ENCODE peak calls at places on chromosome 9, in six cellular contexts. N is GM12878, Q is A549, B is HepG2, J is endothelial cell of umbilical vein, R is K562. W is an unnamed sample.

GRCh38 chr9:104374711-104375110 is 129.4 kb upstream of the OR13F1 start:
- DNase-seq in N (no peak), Q (no peak), B (no peak), J (no peak), R (no peak), W (no peak)

GRCh38 chr9:69771775-69772418 is 12.1 kb upstream of the PTAR1 start:
- DNase-seq in N (no peak), Q (no peak), B (no peak), J (no peak), R (no peak), W (no peak)

GRCh38 chr9:89527084-89527483 is 29.2 kb upstream of the SEMA4D start:
- DNase-seq in N (no peak), Q (no peak), B (no peak), J (no peak), R (no peak), W (peak)

GRCh38 chr9:13446935-13447334 is 167.4 kb upstream of the MPDZ start:
- DNase-seq in N (no peak), Q (no peak), B (no peak), J (peak), R (no peak), W (no peak)

GRCh38 chr9:97511762-97512429 is 10.4 kb downstream of the TMOD1 start:
- DNase-seq in N (no peak), Q (peak), B (no peak), J (peak), R (no peak), W (no peak)

GRCh38 chr9:92726971-92727715 is 37.5 kb downstream of the BICD2 start:
- DNase-seq in N (no peak), Q (no peak), B (no peak), J (peak), R (no peak), W (no peak)

GRCh38 chr9:133680250-133680975 is 44.2 kb downstream of the DBH start:
- DNase-seq in N (no peak), Q (no peak), B (no peak), J (no peak), R (peak), W (no peak)

GRCh38 chr9:13557724-13558123 is 278.2 kb upstream of the MPDZ start:
- DNase-seq in N (no peak), Q (no peak), B (no peak), J (no peak), R (no peak), W (no peak)

GRCh38 chr9:136793063-136793946 is 2.2 kb downstream of the TMEM141 start:
- DNase-seq in N (no peak), Q (peak), B (peak), J (no peak), R (peak), W (no peak)

GRCh38 chr9:113621309-113621791 is 157.8 kb downstream of the RGS3 start:
- DNase-seq in N (no peak), Q (no peak), B (no peak), J (peak), R (no peak), W (no peak)

GRCh38 chr9:129673602-129674001 is 8.2 kb downstream of the PRRX2 start:
- DNase-seq in N (no peak), Q (no peak), B (no peak), J (no peak), R (no peak), W (no peak)

GRCh38 chr9:3235497-3235896 is 290.3 kb downstream of the RFX3 start:
- DNase-seq in N (no peak), Q (no peak), B (no peak), J (no peak), R (no peak), W (no peak)

GRCh38 chr9:83986765-83987401 is 6.3 kb downstream of the RMI1 start:
- DNase-seq in N (no peak), Q (peak), B (peak), J (no peak), R (no peak), W (no peak)

GRCh38 chr9:72476617-72477375 is 44.6 kb upstream of the TMC1 start:
- DNase-seq in N (no peak), Q (peak), B (peak), J (peak), R (peak), W (peak)

GRCh38 chr9:69585571-69585970 is 86.6 kb downstream of the APBA1 start:
- DNase-seq in N (no peak), Q (no peak), B (no peak), J (no peak), R (no peak), W (no peak)

GRCh38 chr9:101485873-101486692 is 47.6 kb upstream of the RNF20 start:
- DNase-seq in N (no peak), Q (peak), B (no peak), J (no peak), R (peak), W (no peak)

GRCh38 chr9:126127591-126127990 is 199.0 kb upstream of the MVB12B start:
- DNase-seq in N (no peak), Q (no peak), B (no peak), J (no peak), R (no peak), W (no peak)

GRCh38 chr9:125843646-125844045 is 96.5 kb downstream of the PBX3 start:
- DNase-seq in N (no peak), Q (no peak), B (no peak), J (no peak), R (no peak), W (no peak)

GRCh38 chr9:94002316-94003140 is 47.4 kb upstream of the BARX1 start:
- DNase-seq in N (no peak), Q (peak), B (peak), J (peak), R (peak), W (peak)

GRCh38 chr9:108724669-108725068 is 131.1 kb downstream of the ACTL7B start:
- DNase-seq in N (no peak), Q (no peak), B (no peak), J (no peak), R (no peak), W (peak)

GRCh38 chr9:14906654-14907359 is 3.4 kb downstream of the FREM1 start:
- DNase-seq in N (no peak), Q (no peak), B (no peak), J (no peak), R (peak), W (no peak)

GRCh38 chr9:5186416-5187169 is 1.2 kb upstream of the INSL6 start:
- DNase-seq in N (no peak), Q (peak), B (peak), J (peak), R (peak), W (peak)

GRCh38 chr9:34564617-34565016 is 24.9 kb downstream of the CNTFR start:
- DNase-seq in N (no peak), Q (no peak), B (no peak), J (no peak), R (no peak), W (no peak)
- H3K4me3 ChIP-seq in N (no peak), Q (no peak), B (no peak), J (no peak), R (no peak), W (no peak)

GRCh38 chr9:16505159-16505558 is 365.3 kb downstream of the BNC2 start:
- DNase-seq in N (no peak), Q (peak), B (no peak), J (peak), R (no peak), W (no peak)
- TF ChIP-seq MYC in N (no peak), Q (no peak), B (no peak), J (no peak), R (no peak), W (no peak)

DNA sequence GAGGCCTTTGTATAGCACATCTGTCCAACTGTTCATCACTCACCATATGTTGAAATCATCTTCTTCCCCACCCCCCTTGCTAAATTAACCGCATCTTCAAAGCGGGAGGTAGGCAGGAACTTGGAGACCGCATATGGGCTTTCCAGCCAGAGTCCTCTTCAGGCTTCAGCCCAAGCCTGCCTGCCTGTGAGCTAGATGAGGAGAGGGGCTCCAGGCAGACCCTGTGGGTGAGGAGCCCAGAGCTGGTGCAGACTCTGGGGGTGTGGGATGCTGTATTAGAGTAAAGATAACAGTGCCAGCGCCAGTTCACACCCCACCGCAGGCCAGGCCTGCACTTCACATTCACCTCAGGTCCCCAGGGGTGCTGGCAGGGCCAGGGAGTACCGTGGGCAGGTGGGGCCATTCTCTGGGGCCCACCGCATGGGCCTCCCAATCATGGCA is 16.2 kb downstream of the PRRC2B start:
- DNase-seq in N (no peak), Q (no peak), B (no peak), J (no peak), R (peak), W (peak)
- H3K4me3 ChIP-seq in N (no peak), Q (no peak), B (no peak), J (no peak), R (no peak), W (no peak)

GRCh38 chr9:95506692-95507455 is 9.9 kb downstream of the PTCH1 start:
- DNase-seq in N (no peak), Q (peak), B (peak), J (peak), R (peak), W (peak)
- TF ChIP-seq MYC in N (peak), Q (peak), B (peak), J (no peak), R (peak), W (no peak)

DNA sequence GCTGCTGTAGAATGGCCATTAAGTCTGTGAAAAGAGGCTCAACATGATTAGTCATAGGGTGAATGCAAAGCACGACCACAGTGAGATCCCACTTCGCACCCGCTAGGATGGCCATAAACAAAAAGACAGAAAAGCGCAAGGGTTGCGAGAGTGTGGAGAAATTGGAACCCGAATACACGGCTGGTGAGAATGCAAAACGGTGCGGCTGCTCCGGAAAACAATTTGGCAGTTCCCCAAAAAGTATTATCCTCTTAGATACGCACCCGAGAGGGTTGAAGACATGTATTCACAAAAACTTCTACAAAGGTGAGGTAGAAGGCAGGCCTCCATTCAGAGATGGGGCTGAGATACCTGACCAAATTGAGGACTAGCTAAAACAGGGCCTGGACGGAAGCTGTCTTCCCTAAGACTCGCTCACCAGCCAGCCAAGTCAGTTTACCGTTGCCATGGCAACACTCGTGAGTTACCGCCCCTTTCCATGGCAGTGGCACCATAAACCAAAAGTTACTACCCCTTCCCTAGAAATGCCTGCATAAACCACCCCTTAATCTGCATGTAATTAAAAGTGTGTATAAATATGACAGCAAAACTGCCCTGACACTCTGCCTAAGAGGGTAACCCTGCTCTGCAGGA is 726 bp upstream of the PSMB7 start:
- DNase-seq in N (no peak), Q (no peak), B (no peak), J (no peak), R (peak), W (no peak)
- H3K4me3 ChIP-seq in N (peak), Q (peak), B (peak), J (no peak), R (peak), W (peak)

GRCh38 chr9:127780126-127780885 is 1.8 kb upstream of the SH2D3C start:
- DNase-seq in N (no peak), Q (no peak), B (peak), J (no peak), R (no peak), W (peak)

GRCh38 chr9:127777368-127777960 is 1.0 kb downstream of the SH2D3C start:
- DNase-seq in N (no peak), Q (no peak), B (no peak), J (no peak), R (no peak), W (no peak)

GRCh38 chr9:127779136-127779981 is 893 bp upstream of the SH2D3C start:
- DNase-seq in N (peak), Q (no peak), B (no peak), J (no peak), R (no peak), W (peak)

GRCh38 chr9:127776919-127777280 is 1.6 kb downstream of the SH2D3C start:
- DNase-seq in N (no peak), Q (no peak), B (no peak), J (no peak), R (no peak), W (no peak)

GRCh38 chr9:127778280-127779135 is at the start of gene SH2D3C:
- DNase-seq in N (no peak), Q (no peak), B (no peak), J (no peak), R (peak), W (peak)
- TF ChIP-seq MYC in N (no peak), Q (no peak), B (no peak), J (no peak), R (no peak), W (no peak)